ENCODE peak calls at places on chromosomes 12 and 14, in ten cellular contexts. A, V, E, K, M, N, P, B, S and L are unnamed samples.

GRCh38 chr14:87829543-87829942 is 163.4 kb downstream of the GALC start:
- DNase-seq in K (no peak), B (no peak), N (no peak), A (no peak), S (no peak), P (no peak), E (no peak), V (no peak), M (no peak), L (no peak)

GRCh38 chr12:114692558-114693531 is 8.9 kb upstream of the TBX3 start:
- DNase-seq in M (no peak), P (no peak), V (no peak), A (no peak), B (peak), K (no peak), N (no peak), E (no peak), S (no peak), L (no peak)

GRCh38 chr12:109722022-109722752 is 8.6 kb downstream of the FAM222A start:
- DNase-seq in M (no peak), V (no peak), P (no peak), B (no peak), N (no peak), A (no peak), S (no peak), K (no peak), E (no peak), L (no peak)

GRCh38 chr12:31567029-31567428 is 23.9 kb downstream of the DENND5B start:
- DNase-seq in P (no peak), K (no peak), S (no peak), B (no peak), M (no peak), V (no peak), A (no peak), E (no peak), N (no peak), L (no peak)

GRCh38 chr14:58501214-58501816 is 73.8 kb downstream of the KIAA0586 start:
- DNase-seq in N (peak), K (no peak), B (peak), S (peak), P (peak), M (peak), E (no peak), A (no peak), V (no peak), L (no peak)

GRCh38 chr12:13173537-13173936 is 23.0 kb upstream of the EMP1 start:
- DNase-seq in S (peak), P (peak), B (no peak), V (no peak), M (peak), N (no peak), E (peak), K (no peak), A (no peak), L (peak)

GRCh38 chr14:101004954-101005353 is 101.4 kb upstream of the RTL1 start:
- DNase-seq in A (no peak), E (no peak), B (peak), K (no peak), M (no peak), V (no peak), N (no peak), P (peak), S (peak), L (no peak)

GRCh38 chr12:58523360-58523759 is 396.9 kb downstream of the LRIG3 start:
- DNase-seq in S (no peak), A (no peak), K (no peak), N (no peak), M (no peak), E (no peak), V (no peak), B (no peak), P (no peak), L (no peak)

GRCh38 chr14:57066887-57067513 is 201.7 kb downstream of the EXOC5 start:
- DNase-seq in N (no peak), P (peak), A (peak), K (no peak), E (peak), V (peak), B (peak), M (peak), S (peak), L (peak)

GRCh38 chr12:4881665-4882064 is 28.0 kb upstream of the KCNA1 start:
- DNase-seq in S (no peak), P (no peak), E (peak), A (no peak), V (no peak), K (no peak), M (no peak), B (no peak), N (no peak), L (peak)

GRCh38 chr12:55736780-55737580 is 5.9 kb upstream of the GDF11 start:
- DNase-seq in M (peak), E (peak), N (peak), S (peak), K (no peak), V (peak), P (peak), A (peak), B (peak), L (peak)

GRCh38 chr12:51941011-51941561 is 10.4 kb upstream of the ACVR1B start:
- DNase-seq in V (no peak), A (no peak), N (no peak), S (no peak), B (peak), K (no peak), P (no peak), M (no peak), E (no peak), L (no peak)

GRCh38 chr14:104337381-104337780 is 199.0 kb downstream of the KIF26A start:
- DNase-seq in P (no peak), K (no peak), A (no peak), E (no peak), M (no peak), B (no peak), V (no peak), S (no peak), N (no peak), L (no peak)

GRCh38 chr14:26598081-26598671 is 343 bp upstream of the NOVA1 start:
- DNase-seq in A (peak), P (peak), V (peak), B (peak), M (no peak), K (no peak), S (peak), N (peak), E (peak), L (peak)

GRCh38 chr14:105023144-105023543 is 2.3 kb upstream of the CDCA4 start:
- DNase-seq in N (no peak), S (no peak), M (no peak), P (peak), K (no peak), A (no peak), B (no peak), E (no peak), V (no peak), L (no peak)

GRCh38 chr12:132168311-132169031 is 24.2 kb downstream of the NOC4L start:
- DNase-seq in K (no peak), B (no peak), S (no peak), V (peak), A (peak), E (peak), M (no peak), P (no peak), N (no peak), L (no peak)

GRCh38 chr12:106918746-106919145 is 37.0 kb upstream of the TMEM263 start:
- DNase-seq in N (no peak), V (peak), M (peak), P (no peak), B (peak), A (no peak), E (no peak), S (peak), K (no peak), L (no peak)

GRCh38 chr12:101823891-101824290 is 6.9 kb downstream of the GNPTAB start:
- DNase-seq in E (peak), A (no peak), P (peak), N (peak), S (peak), V (peak), K (peak), B (peak), M (peak), L (peak)

GRCh38 chr14:68239988-68240387 is 420.4 kb downstream of the RAD51B start:
- DNase-seq in A (no peak), M (no peak), V (no peak), K (no peak), E (no peak), B (no peak), N (no peak), S (no peak), P (peak), L (no peak)

GRCh38 chr14:85867450-85867849 is 337.5 kb downstream of the FLRT2 start:
- DNase-seq in N (no peak), K (no peak), S (no peak), M (peak), P (no peak), A (no peak), B (no peak), E (no peak), V (peak), L (no peak)

GRCh38 chr12:49357099-49357678 is 10.1 kb upstream of the SPATS2 start:
- DNase-seq in M (peak), A (no peak), S (no peak), P (peak), N (no peak), B (peak), V (no peak), K (no peak), E (no peak), L (peak)

GRCh38 chr12:112256780-112257179 is 125.5 kb downstream of the HECTD4 start:
- DNase-seq in S (no peak), M (no peak), B (peak), V (no peak), E (no peak), P (no peak), N (no peak), A (no peak), K (no peak), L (no peak)

GRCh38 chr12:104742551-104742961 is 215.5 kb downstream of the SLC41A2 start:
- DNase-seq in P (no peak), A (no peak), S (peak), E (no peak), V (no peak), K (no peak), N (no peak), M (no peak), B (peak), L (no peak)

GRCh38 chr12:109450980-109451379 is 26.1 kb downstream of the KCTD10 start:
- DNase-seq in V (no peak), S (no peak), K (no peak), B (no peak), P (no peak), E (no peak), A (no peak), N (no peak), M (no peak), L (no peak)

GRCh38 chr12:38887770-38888169 is 17.6 kb downstream of the CPNE8 start:
- DNase-seq in E (no peak), M (no peak), P (no peak), S (no peak), K (no peak), B (no peak), N (no peak), V (no peak), A (no peak), L (no peak)

GRCh38 chr14:24409956-24410355 is 11.2 kb downstream of the NYNRIN start:
- DNase-seq in K (no peak), V (no peak), B (peak), M (no peak), P (no peak), S (no peak), A (no peak), E (no peak), N (no peak), L (no peak)

GRCh38 chr12:111330800-111331752 is 37.8 kb downstream of the PHETA1 start:
- DNase-seq in K (no peak), B (peak), M (peak), E (no peak), A (no peak), S (peak), V (no peak), P (peak), N (no peak), L (no peak)

GRCh38 chr12:24049771-24050170 is 100.3 kb upstream of the SOX5 start:
- DNase-seq in N (no peak), K (no peak), M (no peak), E (no peak), P (no peak), V (no peak), S (no peak), A (no peak), B (no peak), L (no peak)

GRCh38 chr12:114662512-114663177 is 21.3 kb downstream of the TBX3 start:
- DNase-seq in V (peak), B (peak), S (peak), P (peak), M (peak), K (no peak), N (peak), A (peak), E (peak), L (peak)

GRCh38 chr12:101680240-101680639 is 17.2 kb upstream of the CHPT1 start:
- DNase-seq in M (no peak), B (no peak), V (no peak), S (no peak), E (no peak), K (no peak), N (no peak), A (no peak), P (no peak), L (no peak)

GRCh38 chr12:62426095-62426488 is 40.5 kb upstream of the MON2 start:
- DNase-seq in E (no peak), V (no peak), B (no peak), P (peak), K (no peak), N (no peak), S (no peak), M (no peak), A (no peak), L (no peak)

GRCh38 chr12:52215587-52216031 is 17.4 kb upstream of the KRT7 start:
- DNase-seq in V (no peak), E (no peak), A (peak), P (peak), M (no peak), K (no peak), N (no peak), S (no peak), B (peak), L (no peak)

GRCh38 chr12:116434155-116435065 is 124.8 kb upstream of the MAP1LC3B2 start:
- DNase-seq in E (peak), A (peak), S (peak), P (peak), N (no peak), K (no peak), M (no peak), B (peak), V (peak), L (peak)

GRCh38 chr12:109458771-109459208 is 18.3 kb downstream of the KCTD10 start:
- DNase-seq in N (no peak), M (no peak), B (peak), K (no peak), V (peak), E (no peak), A (no peak), S (no peak), P (peak), L (no peak)

GRCh38 chr12:66188584-66189475 is at the start of gene IRAK3:
- DNase-seq in E (peak), V (peak), P (peak), N (peak), K (peak), M (no peak), A (peak), S (peak), B (peak), L (peak)

GRCh38 chr12:9361879-9362326 is 153.7 kb upstream of the PZP start:
- DNase-seq in V (no peak), P (no peak), E (no peak), K (no peak), N (no peak), B (no peak), M (no peak), A (no peak), S (no peak), L (no peak)